ENCODE peak calls at places on chromosomes 3 and 15, in four cellular contexts. W is K562, Q is IMR-90, O is GM12878. X is an unnamed sample. For H3K4me1, the result is how much of the 10 kb centered on the place peaks cover.

GRCh38 chr15:27486036-27486435 is 515.1 kb downstream of the GABRG3 start:
- DNase-seq in W (no peak), Q (no peak), O (no peak), X (no peak)

GRCh38 chr15:87498545-87498944 is 758.0 kb downstream of the NTRK3 start:
- DNase-seq in W (no peak), Q (peak), O (no peak), X (no peak)

GRCh38 chr3:1007890-1008289 is 84.9 kb upstream of the CNTN6 start:
- DNase-seq in W (no peak), Q (no peak), O (no peak), X (no peak)

GRCh38 chr3:140898340-140899180 is 43.1 kb upstream of the SLC25A36 start:
- DNase-seq in W (peak), Q (peak), O (peak), X (peak)

GRCh38 chr3:58490860-58491501 is 915 bp upstream of the KCTD6 start:
- DNase-seq in W (no peak), Q (no peak), O (no peak), X (no peak)

GRCh38 chr3:106345353-106346027 is 476.7 kb upstream of the CBLB start:
- DNase-seq in W (no peak), Q (peak), O (no peak), X (no peak)

GRCh38 chr3:111936191-111936841 is 42.5 kb upstream of the ABHD10 start:
- DNase-seq in W (no peak), Q (peak), O (no peak), X (peak)

GRCh38 chr3:58369876-58370275 is 37.2 kb downstream of the PXK start:
- DNase-seq in W (no peak), Q (no peak), O (no peak), X (no peak)

GRCh38 chr3:50010959-50011358 is 71.0 kb downstream of the RBM6 start:
- DNase-seq in W (peak), Q (peak), O (no peak), X (no peak)

GRCh38 chr3:36060950-36061349 is 319.4 kb upstream of the STAC start:
- DNase-seq in W (no peak), Q (no peak), O (no peak), X (no peak)

GRCh38 chr3:14461748-14462324 is 59.4 kb downstream of the SLC6A6 start:
- DNase-seq in W (peak), Q (peak), O (no peak), X (peak)

GRCh38 chr3:102069211-102069662 is 219.9 kb downstream of the NFKBIZ start:
- DNase-seq in W (no peak), Q (peak), O (no peak), X (peak)

GRCh38 chr15:28921336-28921735 is 35.6 kb downstream of the APBA2 start:
- DNase-seq in W (no peak), Q (no peak), O (no peak), X (no peak)

GRCh38 chr3:72907851-72908620 is 20.2 kb downstream of the GXYLT2 start:
- DNase-seq in W (no peak), Q (peak), O (no peak), X (peak)

GRCh38 chr3:192869131-192870027 is 48.3 kb downstream of the MB21D2 start:
- DNase-seq in W (no peak), Q (peak), O (no peak), X (peak)

GRCh38 chr15:90402230-90402629 is 14.2 kb downstream of the IQGAP1 start:
- DNase-seq in W (peak), Q (peak), O (no peak), X (peak)

GRCh38 chr3:139261754-139262632 is 81.8 kb upstream of the MRPS22 start:
- DNase-seq in W (no peak), Q (no peak), O (no peak), X (no peak)

GRCh38 chr3:56854856-56855620 is 53.3 kb upstream of the ARHGEF3 start:
- DNase-seq in W (no peak), Q (no peak), O (no peak), X (peak)

GRCh38 chr3:146136647-146137046 is 24.3 kb downstream of the PLOD2 start:
- DNase-seq in W (no peak), Q (no peak), O (no peak), X (no peak)

GRCh38 chr15:79863886-79864285 is 32.9 kb downstream of the MTHFS start:
- DNase-seq in W (no peak), Q (peak), O (no peak), X (peak)

GRCh38 chr3:197428961-197429360 is 126.8 kb downstream of the BDH1 start:
- DNase-seq in W (no peak), Q (no peak), O (no peak), X (peak)

GRCh38 chr15:54815546-54815945 is 381.2 kb downstream of the RSL24D1 start:
- DNase-seq in W (no peak), Q (no peak), O (no peak), X (no peak)

GRCh38 chr3:116306720-116307119 is 138.6 kb downstream of the LSAMP start:
- DNase-seq in W (no peak), Q (no peak), O (no peak), X (no peak)

GRCh38 chr3:197789309-197789708 is 1.7 kb upstream of the LRCH3 start:
- DNase-seq in W (no peak), Q (no peak), O (no peak), X (no peak)

GRCh38 chr15:71752604-71753289 is 57.6 kb upstream of the NR2E3 start:
- DNase-seq in W (peak), Q (peak), O (no peak), X (peak)

DNA sequence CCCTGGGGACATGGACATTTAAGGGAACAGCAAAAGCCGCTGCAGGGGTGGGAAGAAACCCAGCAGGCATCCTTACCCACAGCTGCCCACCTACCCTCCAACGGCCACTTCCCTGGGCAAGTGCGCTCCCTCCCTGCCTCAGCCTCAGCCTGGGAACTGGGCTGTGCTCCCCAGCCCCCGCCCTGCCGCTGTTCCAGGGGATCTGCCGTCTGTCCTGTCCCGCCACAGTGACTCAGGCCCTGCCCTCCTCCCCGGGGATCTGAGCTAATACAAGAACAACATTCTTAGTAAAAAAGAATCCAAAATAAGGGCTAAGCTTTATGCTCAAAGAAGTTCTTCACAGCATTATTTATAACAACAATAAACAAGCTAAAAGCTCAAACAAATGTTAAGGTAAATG is 7.4 kb upstream of the IQSEC1 start:
- DNase-seq in W (no peak), Q (no peak), O (no peak), X (no peak)
- H3K4me2 ChIP-seq in W (no peak), Q (no peak), O (no peak), X (no peak)

DNA sequence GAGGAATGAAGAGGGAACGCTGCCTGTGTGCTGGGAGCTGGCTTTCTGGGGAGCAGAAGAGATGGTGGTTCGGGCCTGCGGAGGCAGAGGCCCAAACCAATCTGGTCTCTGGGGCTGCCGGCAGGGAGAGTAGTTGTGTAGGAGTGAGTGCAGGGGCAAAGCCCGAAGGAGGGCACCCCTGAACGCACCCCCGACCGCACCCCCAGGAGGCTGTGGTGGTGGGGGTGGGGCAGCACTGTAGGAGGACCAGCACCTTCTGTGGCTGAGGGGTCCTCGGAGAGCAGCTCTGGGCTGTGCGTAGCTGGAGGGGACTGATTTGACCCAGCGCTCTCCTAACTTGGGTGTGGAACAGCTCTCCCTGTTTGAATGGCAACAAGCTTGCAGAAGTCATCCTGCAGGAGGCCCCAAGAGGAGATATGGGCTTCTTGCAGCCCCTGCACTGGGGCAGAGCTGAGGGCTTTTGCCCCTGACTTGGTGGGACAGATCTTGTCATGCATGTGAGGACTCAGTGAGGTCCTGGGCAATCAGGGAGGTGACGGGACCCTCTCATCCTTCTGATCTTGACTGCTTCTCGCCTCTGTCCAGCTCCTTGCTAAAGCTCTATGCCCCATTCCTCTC is 26.1 kb downstream of the C15orf39 start:
- DNase-seq in W (no peak), Q (no peak), O (no peak), X (no peak)
- TF ChIP-seq FOS in W (no peak), Q (no peak), O (no peak), X (no peak)

DNA sequence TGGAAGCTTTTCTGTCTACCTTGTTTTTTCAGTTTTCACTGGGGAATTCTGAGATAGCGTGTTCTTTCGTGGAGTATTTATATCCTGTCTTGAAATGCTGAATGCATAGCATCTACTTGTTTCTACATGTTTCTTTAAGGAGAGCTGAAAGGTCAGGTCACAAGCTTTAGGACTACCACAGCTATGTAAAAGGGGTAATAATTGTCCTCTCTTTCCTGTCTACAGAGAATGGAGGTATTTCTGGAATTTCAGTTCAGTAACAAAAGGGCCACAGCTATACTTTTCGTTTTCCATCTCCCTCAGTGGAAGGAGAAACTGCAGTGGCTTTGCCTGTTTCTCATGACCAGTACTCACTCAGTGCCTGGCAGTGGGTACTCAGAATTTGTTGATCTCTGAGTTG is 4.7 kb downstream of the INAFM2 start:
- DNase-seq in W (no peak), Q (peak), O (no peak), X (peak)
- H3K4me1 ChIP-seq in W (half or more), Q (under half), O (under half), X (under half)

DNA sequence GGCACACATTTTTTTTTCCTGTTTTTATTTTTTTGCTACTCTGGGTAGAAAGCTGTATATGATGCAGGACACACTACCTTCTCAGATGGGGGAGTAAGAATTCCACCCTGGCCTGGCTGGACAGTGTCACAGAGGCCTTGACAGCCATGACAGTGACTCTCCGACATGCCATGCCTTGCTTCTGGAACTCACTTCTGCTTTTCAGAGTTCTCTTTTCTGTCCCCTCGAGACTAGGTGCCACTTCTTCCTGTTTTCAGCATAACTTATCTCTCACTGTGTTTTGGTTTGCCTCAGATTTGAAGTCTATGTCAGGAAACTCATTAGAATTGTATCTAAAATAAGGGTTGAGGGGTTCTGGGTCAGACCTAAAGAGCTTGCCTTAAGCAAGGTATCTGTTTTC is 69.1 kb upstream of the SEC13 start:
- DNase-seq in W (no peak), Q (no peak), O (peak), X (no peak)
- H3K4me2 ChIP-seq in W (no peak), Q (no peak), O (peak), X (no peak)

DNA sequence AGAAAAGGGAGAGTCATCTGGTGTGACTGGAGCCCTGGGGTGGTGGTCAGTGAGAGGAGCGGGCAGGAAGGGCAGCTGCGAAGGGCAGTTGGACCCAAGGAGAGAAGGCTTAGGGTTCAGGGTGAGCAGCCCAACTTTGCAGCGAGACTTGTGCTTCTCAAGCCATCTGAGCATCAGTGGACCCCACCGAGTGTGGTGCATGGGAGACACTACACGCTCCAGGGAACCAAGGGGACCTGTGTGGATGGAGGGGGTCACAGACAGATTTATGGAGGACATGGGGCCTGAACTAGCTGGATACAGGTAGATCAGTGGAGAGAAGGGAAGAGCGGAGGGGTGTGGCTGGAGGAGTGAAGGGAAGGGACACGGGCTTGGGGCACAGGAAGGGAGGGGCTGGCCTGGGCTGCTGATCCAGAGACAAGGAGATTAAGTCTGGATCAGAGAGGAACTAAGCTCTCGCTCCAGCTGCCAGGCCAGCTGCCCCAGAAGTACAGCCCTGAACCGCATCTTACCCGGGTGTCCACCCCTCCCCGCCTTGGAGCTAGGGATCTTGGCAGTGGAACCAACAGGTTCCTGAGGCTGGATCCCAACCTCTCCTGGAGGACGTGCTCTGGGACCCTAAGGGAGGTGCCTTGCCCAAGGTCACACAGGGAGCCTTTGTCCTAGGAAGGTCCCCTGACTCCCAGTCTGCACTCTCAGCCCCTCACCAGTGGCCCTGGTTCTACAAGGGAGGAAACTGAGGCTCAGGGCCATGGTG is 120.5 kb downstream of the CORO2B start:
- DNase-seq in W (no peak), Q (no peak), O (no peak), X (no peak)
- TF ChIP-seq FOS in W (no peak), Q (no peak), O (no peak), X (no peak)

GRCh38 chr3:34106379-34106778 is 307.9 kb downstream of the PDCD6IP start:
- DNase-seq in W (no peak), Q (no peak), O (no peak), X (no peak)
- H3K4me1 ChIP-seq in W (under half), Q (under half), O (under half), X (under half)

GRCh38 chr3:8191406-8191805 is 310.2 kb upstream of the LMCD1 start:
- DNase-seq in W (no peak), Q (no peak), O (no peak), X (no peak)
- H3K4me2 ChIP-seq in W (no peak), Q (no peak), O (no peak), X (no peak)

DNA sequence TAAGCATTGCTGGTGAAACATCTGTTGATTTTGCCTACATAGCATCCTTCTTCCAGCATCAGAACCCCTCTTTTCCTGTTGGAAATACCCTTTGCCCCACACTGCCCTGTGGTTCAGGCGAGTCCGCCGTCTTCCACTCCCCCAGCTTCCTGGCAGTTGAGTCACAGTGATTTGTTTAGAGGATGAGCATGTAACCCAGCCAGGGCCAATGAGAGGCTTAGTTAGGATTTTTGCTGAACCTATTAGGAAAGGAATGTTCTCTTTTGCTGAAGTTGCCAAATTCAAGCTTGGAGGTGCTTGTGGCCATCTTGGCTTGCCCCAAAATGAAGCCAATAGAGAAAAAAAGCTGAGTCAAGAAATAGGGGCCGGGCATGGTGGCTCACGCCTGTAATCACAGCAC is 19.0 kb upstream of the MEX3B start:
- DNase-seq in W (no peak), Q (peak), O (no peak), X (peak)
- TF ChIP-seq FOS in W (no peak), Q (no peak), O (no peak), X (peak)